ENCODE peak calls at places on chromosomes 2 and 18, in four cellular contexts. One of them, this sample, is unnamed.

GRCh38 chr2:69773201-69773600 is 31.3 kb downstream of the ANXA4 start:
- DNase-seq in heart right ventricle: no peak
- DNase-seq in transverse colon: no peak
- DNase-seq in tibial artery: no peak
- DNase-seq in this sample: no peak

GRCh38 chr2:223735035-223735640 is 102.2 kb downstream of the AP1S3 start:
- DNase-seq in heart right ventricle: no peak
- DNase-seq in tibial artery: no peak
- DNase-seq in transverse colon: no peak
- DNase-seq in this sample: no peak

GRCh38 chr2:60339286-60339685 is 214.2 kb downstream of the BCL11A start:
- DNase-seq in transverse colon: no peak
- DNase-seq in tibial artery: no peak
- DNase-seq in heart right ventricle: no peak
- DNase-seq in this sample: no peak

GRCh38 chr2:241461693-241462677 is 46.4 kb downstream of the STK25 start:
- DNase-seq in tibial artery: no peak
- DNase-seq in heart right ventricle: no peak
- DNase-seq in transverse colon: peak; percentile 21
- DNase-seq in this sample: peak; percentile 50

GRCh38 chr2:120237491-120237902 is 14.3 kb upstream of the TMEM185B start:
- DNase-seq in heart right ventricle: no peak
- DNase-seq in transverse colon: peak; percentile 35
- DNase-seq in tibial artery: no peak
- DNase-seq in this sample: no peak

GRCh38 chr2:182716665-182716990 is 571 bp downstream of the DNAJC10 start:
- DNase-seq in tibial artery: no peak
- DNase-seq in heart right ventricle: no peak
- DNase-seq in transverse colon: peak; percentile 33
- DNase-seq in this sample: peak; percentile 19

GRCh38 chr2:14524803-14525080 is 107.8 kb upstream of the LRATD1 start:
- DNase-seq in transverse colon: no peak
- DNase-seq in heart right ventricle: no peak
- DNase-seq in tibial artery: no peak
- DNase-seq in this sample: no peak

GRCh38 chr2:52144588-52144987 is 1112.7 kb upstream of the NRXN1 start:
- DNase-seq in tibial artery: no peak
- DNase-seq in heart right ventricle: no peak
- DNase-seq in transverse colon: no peak
- DNase-seq in this sample: no peak

GRCh38 chr2:237048595-237048994 is 37.1 kb upstream of the COPS8 start:
- DNase-seq in tibial artery: no peak
- DNase-seq in heart right ventricle: no peak
- DNase-seq in transverse colon: no peak
- DNase-seq in this sample: no peak

GRCh38 chr18:59054892-59055291 is 84.8 kb upstream of the SEC11C start:
- DNase-seq in heart right ventricle: no peak
- DNase-seq in tibial artery: peak; percentile 95
- DNase-seq in transverse colon: no peak
- DNase-seq in this sample: peak; percentile 46

GRCh38 chr2:9552491-9553178 is 3.0 kb downstream of the ADAM17 start:
- DNase-seq in tibial artery: no peak
- DNase-seq in transverse colon: no peak
- DNase-seq in heart right ventricle: no peak
- DNase-seq in this sample: no peak

GRCh38 chr2:119233326-119234020 is 9.8 kb downstream of the STEAP3 start:
- DNase-seq in tibial artery: no peak
- DNase-seq in heart right ventricle: no peak
- DNase-seq in transverse colon: no peak
- DNase-seq in this sample: no peak

GRCh38 chr2:20501974-20502373 is 55.1 kb downstream of the RHOB start:
- DNase-seq in heart right ventricle: no peak
- DNase-seq in transverse colon: no peak
- DNase-seq in tibial artery: no peak
- DNase-seq in this sample: no peak

DNA sequence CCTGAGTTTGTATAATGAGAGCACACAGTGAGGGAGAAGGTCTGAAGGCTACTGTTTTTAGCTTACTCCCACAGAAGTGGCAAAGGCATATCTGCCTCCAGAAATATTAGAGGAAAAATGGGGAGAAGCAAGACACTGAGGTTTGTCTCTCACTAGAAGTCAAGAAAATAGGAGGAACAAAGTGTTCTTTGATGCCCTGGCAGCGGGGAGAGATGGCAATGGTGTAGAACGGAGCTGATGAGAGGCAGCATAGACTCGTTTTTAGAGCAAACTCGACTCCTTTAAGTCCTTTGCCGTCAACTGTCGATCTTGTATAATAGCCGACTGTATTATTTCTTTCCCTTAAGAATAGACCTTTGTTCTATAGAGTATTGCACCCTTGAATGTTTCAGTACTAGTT is 73.8 kb downstream of the ANKRD44 start:
- DNase-seq in heart right ventricle: no peak
- DNase-seq in transverse colon: no peak
- DNase-seq in tibial artery: no peak
- DNase-seq in this sample: no peak
- H3K4me1 ChIP-seq in heart right ventricle: no peaks in the 10 kb centered on the region
- H3K4me1 ChIP-seq in transverse colon: no peaks in the 10 kb centered on the region
- H3K4me1 ChIP-seq in tibial artery: peaks cover 6% of the 10 kb centered on the region
- H3K4me1 ChIP-seq in this sample: no peaks in the 10 kb centered on the region

GRCh38 chr2:180901331-180901730 is 79.1 kb upstream of the UBE2E3 start:
- DNase-seq in tibial artery: no peak
- DNase-seq in heart right ventricle: no peak
- DNase-seq in transverse colon: no peak
- DNase-seq in this sample: no peak
- TF ChIP-seq CTCF in tibial artery: no peak
- TF ChIP-seq CTCF in heart right ventricle: no peak
- TF ChIP-seq CTCF in transverse colon: no peak
- TF ChIP-seq CTCF in this sample: no peak

GRCh38 chr2:127598711-127599110 is 47.2 kb upstream of the GPR17 start:
- DNase-seq in transverse colon: no peak
- DNase-seq in heart right ventricle: no peak
- DNase-seq in tibial artery: no peak
- DNase-seq in this sample: no peak
- H3K27ac ChIP-seq in transverse colon: no peak overlapping the region
- H3K27ac ChIP-seq in heart right ventricle: no peak overlapping the region
- H3K27ac ChIP-seq in tibial artery: no peak overlapping the region
- H3K27ac ChIP-seq in this sample: no peak overlapping the region

GRCh38 chr18:11857177-11857887 is 6.1 kb downstream of the CHMP1B start:
- DNase-seq in transverse colon: peak; percentile 83
- DNase-seq in tibial artery: peak; percentile 94
- DNase-seq in heart right ventricle: peak; percentile 51
- DNase-seq in this sample: peak; percentile 25
- H3K4me1 ChIP-seq in transverse colon: peaks cover 43% of the 10 kb centered on the region
- H3K4me1 ChIP-seq in tibial artery: peaks cover 23% of the 10 kb centered on the region
- H3K4me1 ChIP-seq in heart right ventricle: peaks cover 13% of the 10 kb centered on the region
- H3K4me1 ChIP-seq in this sample: peaks cover 13% of the 10 kb centered on the region

This sample was measured in body of pancreas.